ENCODE peak calls at places on chromosomes 13 and 19, in seven cellular contexts. A is mesendoderm, V is psoas muscle, R is heart right ventricle, H is breast epithelium, G is mucosa of descending colon, U is H1. O is an unnamed sample. For H3K4me1, the result is how much of the 10 kb centered on the place peaks cover.

GRCh38 chr19:38500450-38500849 is 67.0 kb downstream of the RYR1 start:
- DNase-seq in A (no peak), H (no peak), R (no peak), V (no peak), U (no peak), G (no peak), O (no peak)

GRCh38 chr19:5142725-5143097 is 173.8 kb downstream of the KDM4B start:
- DNase-seq in A (no peak), V (peak), G (no peak), R (peak), H (no peak), U (no peak), O (no peak)

GRCh38 chr13:43390582-43390981 is 367.2 kb downstream of the DNAJC15 start:
- DNase-seq in G (no peak), R (no peak), U (no peak), A (no peak), H (no peak), V (no peak), O (no peak)

GRCh38 chr13:43401364-43401763 is 378.0 kb downstream of the DNAJC15 start:
- DNase-seq in V (no peak), H (no peak), G (no peak), R (no peak), U (no peak), A (no peak), O (no peak)

GRCh38 chr19:33293255-33294057 is 8.9 kb downstream of the CEBPA start:
- DNase-seq in R (no peak), A (no peak), U (no peak), V (peak), H (no peak), G (peak), O (no peak)

GRCh38 chr19:51156710-51157109 is 14.6 kb downstream of the SIGLEC7 start:
- DNase-seq in U (no peak), R (no peak), G (no peak), H (no peak), V (no peak), A (peak), O (peak)

GRCh38 chr19:3712663-3713531 is 4.7 kb downstream of the TJP3 start:
- DNase-seq in R (no peak), U (no peak), V (no peak), G (peak), A (no peak), H (no peak), O (no peak)

GRCh38 chr19:41702208-41702651 is 6.2 kb upstream of the CEACAM5 start:
- DNase-seq in U (no peak), H (no peak), V (no peak), G (no peak), R (no peak), A (no peak), O (peak)

GRCh38 chr19:35048911-35049411 is 7.4 kb downstream of the HPN start:
- DNase-seq in A (no peak), H (no peak), V (peak), R (peak), U (no peak), G (peak), O (no peak)

GRCh38 chr19:28416245-28416644 is 796.7 kb downstream of the UQCRFS1 start:
- DNase-seq in V (no peak), A (no peak), H (no peak), U (no peak), G (no peak), R (no peak), O (no peak)

GRCh38 chr13:113345486-113345885 is 18.4 kb downstream of the GRTP1 start:
- DNase-seq in A (no peak), R (no peak), H (no peak), G (no peak), U (no peak), V (no peak), O (no peak)

GRCh38 chr19:32555786-32556185 is 25.2 kb upstream of the PDCD5 start:
- DNase-seq in U (no peak), G (no peak), H (no peak), A (no peak), V (no peak), R (no peak), O (no peak)

GRCh38 chr19:34118879-34119748 is 53.2 kb upstream of the LSM14A start:
- DNase-seq in G (no peak), H (no peak), U (no peak), R (no peak), A (no peak), V (no peak), O (no peak)

GRCh38 chr13:64723735-64724134 is 2506.4 kb downstream of the PCDH9 start:
- DNase-seq in U (no peak), H (no peak), G (no peak), V (no peak), A (peak), R (no peak), O (no peak)

GRCh38 chr19:33350538-33351309 is 22.8 kb upstream of the CEBPG start:
- DNase-seq in U (no peak), A (no peak), H (peak), R (no peak), G (no peak), V (peak), O (no peak)

GRCh38 chr19:17775991-17776803 is 18.7 kb upstream of the B3GNT3 start:
- DNase-seq in G (no peak), R (no peak), U (no peak), V (no peak), A (no peak), H (no peak), O (no peak)

GRCh38 chr19:14004619-14005380 is 1.3 kb downstream of the RFX1 start:
- DNase-seq in A (no peak), R (peak), H (no peak), V (peak), U (no peak), G (peak), O (no peak)

GRCh38 chr13:99264053-99264452 is 5.9 kb upstream of the GPR18 start:
- DNase-seq in A (no peak), H (no peak), R (no peak), G (no peak), U (no peak), V (no peak), O (no peak)

GRCh38 chr19:43570174-43570791 is 5.0 kb downstream of the XRCC1 start:
- DNase-seq in H (no peak), U (no peak), R (no peak), G (no peak), A (no peak), V (no peak), O (no peak)

GRCh38 chr19:46634656-46635218 is 1.3 kb downstream of the GNG8 start:
- DNase-seq in G (no peak), R (no peak), H (no peak), A (no peak), V (no peak), U (no peak), O (peak)

GRCh38 chr19:52248256-52248655 is 21.1 kb upstream of the ZNF766 start:
- DNase-seq in A (peak), G (no peak), V (peak), U (peak), R (peak), H (no peak), O (peak)

GRCh38 chr13:106610511-106610910 is 42.6 kb upstream of the ARGLU1 start:
- DNase-seq in V (no peak), R (no peak), H (no peak), U (no peak), G (no peak), A (no peak), O (no peak)

GRCh38 chr19:16325161-16325527 is 518 bp downstream of the KLF2 start:
- DNase-seq in V (peak), H (no peak), U (peak), R (peak), G (peak), A (peak), O (peak)

GRCh38 chr19:2353159-2353894 is 6.7 kb upstream of the TMPRSS9 start:
- DNase-seq in G (peak), H (no peak), V (no peak), R (no peak), U (no peak), A (no peak), O (no peak)

GRCh38 chr19:32322541-32322940 is 22.9 kb upstream of the ZNF507 start:
- DNase-seq in G (no peak), U (peak), V (no peak), H (no peak), A (no peak), R (no peak), O (peak)

GRCh38 chr13:23618341-23618740 is 48.1 kb downstream of the TNFRSF19 start:
- DNase-seq in V (no peak), U (no peak), A (peak), H (no peak), G (no peak), R (no peak), O (no peak)

GRCh38 chr13:55073000-55073399 is 2044.4 kb downstream of the OLFM4 start:
- DNase-seq in H (no peak), R (no peak), A (no peak), U (no peak), G (no peak), V (no peak), O (no peak)

GRCh38 chr13:104315606-104316005 is 1249.4 kb upstream of the SLC10A2 start:
- DNase-seq in G (no peak), U (no peak), H (no peak), R (no peak), V (no peak), A (no peak), O (no peak)

DNA sequence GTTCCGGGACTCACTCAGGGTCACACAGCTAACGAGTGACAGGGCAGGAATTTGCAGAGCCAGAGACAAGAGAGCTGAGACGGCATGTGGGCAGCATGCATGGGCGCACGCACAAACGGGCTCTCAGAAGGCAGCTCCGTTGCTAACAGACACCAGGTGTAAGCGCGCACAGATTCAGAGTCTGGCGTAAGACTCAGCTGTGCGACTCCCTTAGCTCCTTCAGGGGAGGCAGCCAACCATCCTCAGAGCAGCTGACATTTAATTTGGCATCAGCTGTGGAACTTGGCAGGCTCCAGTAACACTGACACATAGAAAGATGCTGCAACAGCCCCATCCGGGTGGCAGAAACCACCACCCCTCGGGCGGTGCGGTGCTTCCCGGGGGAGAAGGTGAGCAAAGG is 7.5 kb upstream of the TM6SF2 start:
- DNase-seq in G (no peak), R (no peak), H (no peak), U (no peak), V (no peak), A (no peak), O (no peak)
- H3K4me1 ChIP-seq in G (under half), R (under half), H (under half), U (under half), V (under half), A (under half), O (under half)

GRCh38 chr13:84086847-84087162 is 204.5 kb upstream of the SLITRK1 start:
- DNase-seq in U (no peak), A (no peak), H (no peak), R (no peak), G (no peak), V (no peak), O (no peak)
- H3K4me3 ChIP-seq in U (no peak), A (no peak), H (no peak), R (no peak), G (no peak), V (no peak), O (no peak)

GRCh38 chr13:95058680-95059079 is 242.6 kb downstream of the ABCC4 start:
- DNase-seq in H (no peak), R (no peak), G (no peak), U (no peak), A (no peak), V (no peak), O (no peak)
- H3K4me1 ChIP-seq in H (under half), R (under half), G (under half), U (under half), A (under half), V (under half), O (under half)

DNA sequence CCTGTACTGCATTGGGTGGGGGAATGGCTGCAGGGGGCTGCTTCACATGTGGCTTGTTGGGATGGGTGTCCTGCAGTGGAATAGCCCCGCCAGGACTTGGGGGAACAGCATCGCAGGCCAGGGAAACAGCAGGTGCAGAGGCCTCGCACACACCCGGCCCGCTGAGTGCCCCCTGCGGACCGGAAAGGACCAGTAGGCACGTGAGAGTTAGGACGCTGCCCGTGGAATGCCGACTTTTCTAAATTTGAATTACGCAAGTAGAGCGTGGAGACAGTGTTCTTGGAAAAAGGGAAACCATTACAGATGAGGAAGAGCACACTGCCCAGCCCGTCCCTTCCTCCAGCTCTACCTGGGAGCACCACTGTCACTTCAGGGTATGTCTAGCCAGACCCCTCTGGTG is 11.5 kb downstream of the DNM2 start:
- DNase-seq in R (no peak), G (no peak), A (no peak), V (no peak), H (no peak), U (no peak), O (no peak)
- H3K4me3 ChIP-seq in R (no peak), G (no peak), A (no peak), V (no peak), H (no peak), U (no peak), O (no peak)

O was measured in endodermal cell.